ENCODE peak calls at places on chromosomes 2 and 18, in five cellular contexts. One of them, this sample, is unnamed.

GRCh38 chr2:162734866-162735265 is 103.7 kb downstream of the KCNH7 start:
- DNase-seq in neural crest cell: no peak
- DNase-seq in cardiac muscle cell: no peak
- DNase-seq in AG09319: no peak
- DNase-seq in progenitor cell of endocrine pancreas: no peak
- DNase-seq in this sample: no peak

GRCh38 chr2:88831792-88832248 is 140.3 kb downstream of the RPIA start:
- DNase-seq in neural crest cell: no peak
- DNase-seq in cardiac muscle cell: peak
- DNase-seq in AG09319: no peak
- DNase-seq in progenitor cell of endocrine pancreas: no peak
- DNase-seq in this sample: peak

GRCh38 chr2:161312996-161313395 is 4.8 kb downstream of the PSMD14 start:
- DNase-seq in neural crest cell: no peak
- DNase-seq in cardiac muscle cell: no peak
- DNase-seq in AG09319: no peak
- DNase-seq in progenitor cell of endocrine pancreas: no peak
- DNase-seq in this sample: no peak

GRCh38 chr2:199261221-199261620 is 196.5 kb downstream of the SATB2 start:
- DNase-seq in neural crest cell: no peak
- DNase-seq in cardiac muscle cell: no peak
- DNase-seq in AG09319: no peak
- DNase-seq in progenitor cell of endocrine pancreas: no peak
- DNase-seq in this sample: no peak

GRCh38 chr2:109352066-109352897 is 223.3 kb downstream of the SH3RF3 start:
- DNase-seq in neural crest cell: no peak
- DNase-seq in cardiac muscle cell: no peak
- DNase-seq in AG09319: no peak
- DNase-seq in progenitor cell of endocrine pancreas: no peak
- DNase-seq in this sample: no peak

GRCh38 chr2:241730679-241731293 is 3.6 kb upstream of the D2HGDH start:
- DNase-seq in neural crest cell: no peak
- DNase-seq in cardiac muscle cell: no peak
- DNase-seq in AG09319: no peak
- DNase-seq in progenitor cell of endocrine pancreas: no peak
- DNase-seq in this sample: no peak

GRCh38 chr2:101036562-101036961 is 34.5 kb downstream of the RPL31 start:
- DNase-seq in neural crest cell: no peak
- DNase-seq in cardiac muscle cell: no peak
- DNase-seq in AG09319: no peak
- DNase-seq in progenitor cell of endocrine pancreas: no peak
- DNase-seq in this sample: no peak

GRCh38 chr18:8030201-8030600 is 463.1 kb downstream of the PTPRM start:
- DNase-seq in neural crest cell: no peak
- DNase-seq in cardiac muscle cell: no peak
- DNase-seq in AG09319: no peak
- DNase-seq in progenitor cell of endocrine pancreas: no peak
- DNase-seq in this sample: no peak

GRCh38 chr18:42649636-42650035 is 465.8 kb downstream of the RIT2 start:
- DNase-seq in neural crest cell: no peak
- DNase-seq in cardiac muscle cell: no peak
- DNase-seq in AG09319: no peak
- DNase-seq in progenitor cell of endocrine pancreas: no peak
- DNase-seq in this sample: no peak

GRCh38 chr18:55857961-55858360 is 270.0 kb upstream of the TCF4 start:
- DNase-seq in neural crest cell: no peak
- DNase-seq in cardiac muscle cell: no peak
- DNase-seq in AG09319: no peak
- DNase-seq in progenitor cell of endocrine pancreas: no peak
- DNase-seq in this sample: no peak

GRCh38 chr2:25358836-25359235 is 17.1 kb upstream of the DNMT3A start:
- DNase-seq in neural crest cell: no peak
- DNase-seq in cardiac muscle cell: no peak
- DNase-seq in AG09319: no peak
- DNase-seq in progenitor cell of endocrine pancreas: no peak
- DNase-seq in this sample: no peak

GRCh38 chr2:170157025-170157684 is 20.8 kb upstream of the MYO3B start:
- DNase-seq in neural crest cell: no peak
- DNase-seq in cardiac muscle cell: no peak
- DNase-seq in AG09319: no peak
- DNase-seq in progenitor cell of endocrine pancreas: no peak
- DNase-seq in this sample: no peak

GRCh38 chr2:170680172-170680913 is 34.8 kb upstream of the SP5 start:
- DNase-seq in neural crest cell: no peak
- DNase-seq in cardiac muscle cell: no peak
- DNase-seq in AG09319: no peak
- DNase-seq in progenitor cell of endocrine pancreas: no peak
- DNase-seq in this sample: no peak

GRCh38 chr18:74819433-74820059 is 221.9 kb downstream of the ZNF407 start:
- DNase-seq in neural crest cell: peak
- DNase-seq in cardiac muscle cell: peak
- DNase-seq in AG09319: no peak
- DNase-seq in progenitor cell of endocrine pancreas: no peak
- DNase-seq in this sample: no peak

GRCh38 chr2:3422161-3422767 is 42.8 kb downstream of the TRAPPC12 start:
- DNase-seq in neural crest cell: no peak
- DNase-seq in cardiac muscle cell: no peak
- DNase-seq in AG09319: no peak
- DNase-seq in progenitor cell of endocrine pancreas: no peak
- DNase-seq in this sample: no peak

GRCh38 chr2:633371-633770 is 43.8 kb downstream of the TMEM18 start:
- DNase-seq in neural crest cell: no peak
- DNase-seq in cardiac muscle cell: no peak
- DNase-seq in AG09319: no peak
- DNase-seq in progenitor cell of endocrine pancreas: no peak
- DNase-seq in this sample: no peak
- TF ChIP-seq CTCF in neural crest cell: no peak
- TF ChIP-seq CTCF in cardiac muscle cell: no peak
- TF ChIP-seq CTCF in AG09319: no peak
- TF ChIP-seq CTCF in progenitor cell of endocrine pancreas: no peak
- TF ChIP-seq CTCF in this sample: no peak

GRCh38 chr2:37026050-37026449 is 58.1 kb downstream of the HEATR5B start:
- DNase-seq in neural crest cell: no peak
- DNase-seq in cardiac muscle cell: no peak
- DNase-seq in AG09319: no peak
- DNase-seq in progenitor cell of endocrine pancreas: no peak
- DNase-seq in this sample: no peak
- TF ChIP-seq CTCF in neural crest cell: peak
- TF ChIP-seq CTCF in cardiac muscle cell: peak
- TF ChIP-seq CTCF in AG09319: no peak
- TF ChIP-seq CTCF in progenitor cell of endocrine pancreas: peak
- TF ChIP-seq CTCF in this sample: no peak

GRCh38 chr2:215828528-215829184 is 184.7 kb downstream of the MREG start:
- DNase-seq in neural crest cell: peak
- DNase-seq in cardiac muscle cell: peak
- DNase-seq in AG09319: no peak
- DNase-seq in progenitor cell of endocrine pancreas: no peak
- DNase-seq in this sample: no peak
- TF ChIP-seq CTCF in neural crest cell: peak
- TF ChIP-seq CTCF in cardiac muscle cell: peak
- TF ChIP-seq CTCF in AG09319: peak
- TF ChIP-seq CTCF in progenitor cell of endocrine pancreas: peak
- TF ChIP-seq CTCF in this sample: no peak

DNA sequence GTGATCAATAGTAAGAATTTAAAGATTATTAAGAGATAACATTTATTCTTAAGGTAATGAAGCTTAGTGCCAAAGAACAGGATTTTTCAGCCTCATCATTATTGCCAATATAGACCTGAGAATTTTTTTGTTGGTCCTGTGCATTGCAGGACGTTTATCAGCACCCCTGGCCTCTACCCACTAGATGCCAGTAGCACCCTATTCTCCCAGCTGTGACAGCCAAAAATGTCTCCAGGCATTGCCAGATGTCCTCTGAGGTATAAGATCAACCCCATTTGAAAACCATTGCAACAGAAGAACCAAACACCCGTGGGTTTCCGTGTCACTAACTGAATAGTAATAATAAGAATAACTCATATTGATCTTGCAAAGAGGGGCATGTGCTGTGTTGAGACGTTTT is 700.0 kb upstream of the SOX11 start:
- DNase-seq in neural crest cell: no peak
- DNase-seq in cardiac muscle cell: peak
- DNase-seq in AG09319: no peak
- DNase-seq in progenitor cell of endocrine pancreas: no peak
- DNase-seq in this sample: no peak
- TF ChIP-seq CTCF in neural crest cell: no peak
- TF ChIP-seq CTCF in cardiac muscle cell: no peak
- TF ChIP-seq CTCF in AG09319: no peak
- TF ChIP-seq CTCF in progenitor cell of endocrine pancreas: no peak
- TF ChIP-seq CTCF in this sample: no peak